ENCODE peak calls at places on chromosomes 7 and 10, in ten cellular contexts. V is LoVo; I is anterior cingulate cortex; M is stimulated activated CD8-positive, alpha-beta memory T cell treated with anti-CD3 and anti-CD28 coated beads, Interleukin-15, amount 100 ng/mL, for 4 hours; J is HEK293T; Q is posterior vena cava; T is NCI-H1092; P is ELR; Y is fibroblast of the aortic adventitia; C is NCI-H748 treated with DMSO at 0.1 percent for 48 hours. E is an unnamed sample.

GRCh38 chr7:141649865-141650499 is 52.0 kb downstream of the DENND11 start:
- DNase-seq in Q (no peak), V (peak), M (no peak), Y (peak), I (peak), C (peak), T (peak), P (peak), J (peak), E (peak)

GRCh38 chr10:110530131-110530831 is 32.6 kb downstream of the DUSP5 start:
- DNase-seq in M (no peak), T (no peak), V (peak), C (no peak), J (peak), I (no peak), Q (peak), P (peak), Y (peak), E (peak)

GRCh38 chr10:11728353-11728752 is 13.8 kb upstream of the ECHDC3 start:
- DNase-seq in M (no peak), I (no peak), J (no peak), Y (no peak), Q (no peak), C (no peak), V (no peak), T (no peak), P (no peak), E (no peak)

GRCh38 chr10:122828716-122829255 is 16.9 kb downstream of the CUZD1 start:
- DNase-seq in Y (no peak), P (no peak), M (no peak), Q (no peak), C (no peak), T (no peak), J (no peak), I (no peak), V (no peak), E (no peak)

GRCh38 chr10:79165068-79165467 is 96.3 kb downstream of the ZMIZ1 start:
- DNase-seq in V (no peak), J (no peak), M (no peak), Q (no peak), I (no peak), Y (peak), P (no peak), C (no peak), T (no peak), E (no peak)

GRCh38 chr7:7251742-7252141 is 69.4 kb downstream of the C1GALT1 start:
- DNase-seq in V (no peak), Q (no peak), T (no peak), J (no peak), C (no peak), M (no peak), I (no peak), Y (no peak), P (no peak), E (no peak)

GRCh38 chr10:59337254-59337653 is 25.1 kb downstream of the FAM13C start:
- DNase-seq in M (no peak), V (peak), Y (peak), I (peak), Q (peak), C (no peak), T (no peak), J (no peak), P (no peak), E (peak)

GRCh38 chr7:1530946-1531262 is 402 bp downstream of the MAFK start:
- DNase-seq in Q (no peak), M (no peak), I (no peak), T (no peak), J (no peak), P (no peak), C (no peak), V (no peak), Y (no peak), E (no peak)

GRCh38 chr7:17940302-17941170 is at the start of gene SNX13:
- DNase-seq in M (peak), T (peak), P (peak), I (peak), Q (peak), C (peak), J (peak), V (peak), Y (peak), E (peak)

GRCh38 chr7:77838929-77839491 is 40.4 kb downstream of the PHTF2 start:
- DNase-seq in T (no peak), Y (no peak), V (no peak), C (peak), Q (no peak), J (peak), M (no peak), I (no peak), P (no peak), E (no peak)

GRCh38 chr10:114396455-114396854 is 7.8 kb downstream of the AFAP1L2 start:
- DNase-seq in M (no peak), P (no peak), V (no peak), I (no peak), Y (no peak), C (no peak), J (no peak), Q (no peak), T (no peak), E (no peak)

GRCh38 chr7:118153551-118154177 is 30.3 kb upstream of the LSM8 start:
- DNase-seq in I (no peak), P (peak), C (peak), M (no peak), V (peak), Q (no peak), Y (peak), J (peak), T (peak), E (peak)

GRCh38 chr10:106255111-106255510 is 909.4 kb downstream of the SORCS1 start:
- DNase-seq in M (no peak), V (no peak), C (no peak), Q (no peak), P (no peak), Y (no peak), T (no peak), J (no peak), I (peak), E (no peak)

GRCh38 chr10:1417574-1417973 is 319.8 kb downstream of the ADARB2 start:
- DNase-seq in Q (no peak), I (no peak), M (no peak), Y (no peak), J (no peak), C (no peak), T (no peak), V (no peak), P (no peak), E (no peak)

GRCh38 chr10:133260895-133261725 is 15.6 kb downstream of the ADAM8 start:
- DNase-seq in V (peak), T (no peak), Y (no peak), P (peak), J (peak), Q (peak), I (no peak), C (no peak), M (peak), E (peak)

E was measured in kidney tubule cell.